ENCODE peak calls at places on chromosomes 12 and 14, in five cellular contexts. S, W, T, E and G are unnamed samples.

GRCh38 chr12:47216150-47216677 is 136.5 kb upstream of the AMIGO2 start:
- DNase-seq in S (peak), W (peak), T (peak), E (no peak), G (no peak)

GRCh38 chr12:4825139-4825858 is 84.4 kb upstream of the KCNA1 start:
- DNase-seq in S (no peak), W (no peak), T (no peak), E (no peak), G (no peak)

GRCh38 chr14:65336191-65336591 is 76.3 kb upstream of the FUT8 start:
- DNase-seq in S (no peak), W (no peak), T (no peak), E (no peak), G (no peak)

GRCh38 chr12:22034709-22035506 is 11.1 kb upstream of the CMAS start:
- DNase-seq in S (no peak), W (no peak), T (no peak), E (no peak), G (no peak)

GRCh38 chr12:23431006-23431405 is 518.5 kb downstream of the SOX5 start:
- DNase-seq in S (no peak), W (no peak), T (no peak), E (no peak), G (no peak)

GRCh38 chr14:62301076-62301475 is 538.9 kb downstream of the SNAPC1 start:
- DNase-seq in S (no peak), W (no peak), T (no peak), E (no peak), G (no peak)

GRCh38 chr14:75831455-75831854 is 150.3 kb downstream of the TGFB3 start:
- DNase-seq in S (peak), W (peak), T (peak), E (peak), G (no peak)

GRCh38 chr12:60616400-60616799 is 1020.6 kb downstream of the SLC16A7 start:
- DNase-seq in S (no peak), W (no peak), T (no peak), E (no peak), G (no peak)

GRCh38 chr12:57517187-57517586 is 3.1 kb downstream of the DDIT3 start:
- DNase-seq in S (no peak), W (no peak), T (no peak), E (no peak), G (no peak)

GRCh38 chr14:91261115-91261514 is 16.6 kb upstream of the GPR68 start:
- DNase-seq in S (no peak), W (peak), T (no peak), E (no peak), G (no peak)

GRCh38 chr12:42145552-42146215 is 1.0 kb upstream of the GXYLT1 start:
- DNase-seq in S (peak), W (no peak), T (no peak), E (no peak), G (no peak)